ENCODE peak calls at places on chromosomes 6 and 20, in nine cellular contexts. Z, P, A, K, M, Y, W, L and S are unnamed samples.

GRCh38 chr20:49306903-49307336 is 29.1 kb upstream of the ZNFX1 start:
- DNase-seq in Z (no peak), P (no peak), A (peak), K (no peak), M (no peak), Y (peak), W (no peak), L (no peak), S (peak)

GRCh38 chr6:43086022-43086658 is 10.0 kb downstream of the PTK7 start:
- DNase-seq in Z (no peak), P (no peak), A (no peak), K (no peak), M (no peak), Y (no peak), W (no peak), L (no peak), S (no peak)

GRCh38 chr20:13552061-13552460 is 86.7 kb downstream of the TASP1 start:
- DNase-seq in Z (no peak), P (no peak), A (no peak), K (no peak), M (no peak), Y (no peak), W (no peak), L (no peak), S (no peak)

GRCh38 chr6:11346516-11346915 is 114.0 kb upstream of the NEDD9 start:
- DNase-seq in Z (no peak), P (no peak), A (no peak), K (no peak), M (no peak), Y (no peak), W (no peak), L (no peak), S (no peak)

GRCh38 chr20:50982372-50982771 is 23.8 kb downstream of the MOCS3 start:
- DNase-seq in Z (peak), P (peak), A (peak), K (no peak), M (no peak), Y (peak), W (peak), L (no peak), S (peak)

GRCh38 chr6:129923520-129923919 is 62.4 kb upstream of the TMEM244 start:
- DNase-seq in Z (peak), P (no peak), A (no peak), K (no peak), M (no peak), Y (no peak), W (no peak), L (no peak), S (no peak)

GRCh38 chr6:131781717-131782116 is 26.1 kb upstream of the ENPP1 start:
- DNase-seq in Z (no peak), P (no peak), A (no peak), K (no peak), M (no peak), Y (no peak), W (no peak), L (no peak), S (no peak)

GRCh38 chr6:123423130-123423529 is 213.6 kb downstream of the TRDN start:
- DNase-seq in Z (no peak), P (no peak), A (no peak), K (no peak), M (no peak), Y (no peak), W (no peak), L (no peak), S (no peak)

GRCh38 chr20:10925767-10926166 is 252.0 kb upstream of the JAG1 start:
- DNase-seq in Z (no peak), P (no peak), A (no peak), K (no peak), M (no peak), Y (no peak), W (peak), L (no peak), S (no peak)

GRCh38 chr6:136226027-136226673 is 24.0 kb downstream of the MTFR2 start:
- DNase-seq in Z (peak), P (peak), A (peak), K (peak), M (peak), Y (peak), W (peak), L (peak), S (peak)

GRCh38 chr6:14517536-14518105 is 400.0 kb downstream of the CD83 start:
- DNase-seq in Z (no peak), P (no peak), A (no peak), K (no peak), M (no peak), Y (peak), W (no peak), L (no peak), S (no peak)

GRCh38 chr6:142381845-142382378 is 80.1 kb downstream of the ADGRG6 start:
- DNase-seq in Z (peak), P (no peak), A (no peak), K (no peak), M (no peak), Y (no peak), W (no peak), L (no peak), S (no peak)

GRCh38 chr20:61763740-61764400 is 301.8 kb downstream of the TAF4 start:
- DNase-seq in Z (no peak), P (no peak), A (no peak), K (no peak), M (no peak), Y (no peak), W (no peak), L (no peak), S (no peak)

GRCh38 chr6:127073222-127073621 is 45.2 kb upstream of the RSPO3 start:
- DNase-seq in Z (no peak), P (no peak), A (no peak), K (no peak), M (no peak), Y (no peak), W (no peak), L (no peak), S (no peak)

GRCh38 chr6:1481326-1481725 is 92.0 kb downstream of the FOXF2 start:
- DNase-seq in Z (peak), P (no peak), A (no peak), K (peak), M (no peak), Y (no peak), W (no peak), L (no peak), S (no peak)

GRCh38 chr6:82711992-82712788 is 348.6 kb downstream of the TPBG start:
- DNase-seq in Z (peak), P (no peak), A (no peak), K (no peak), M (no peak), Y (no peak), W (no peak), L (no peak), S (no peak)

GRCh38 chr6:161029195-161029809 is 37.7 kb downstream of the MAP3K4 start:
- DNase-seq in Z (peak), P (no peak), A (no peak), K (peak), M (no peak), Y (no peak), W (no peak), L (no peak), S (no peak)

GRCh38 chr6:164114656-164115055 is 700.1 kb downstream of the QKI start:
- DNase-seq in Z (no peak), P (no peak), A (no peak), K (no peak), M (no peak), Y (no peak), W (no peak), L (no peak), S (no peak)